ENCODE peak calls at places on chromosomes 6 and 20, in seven cellular contexts. X, W, V, Z, A, D and S are unnamed samples.

GRCh38 chr20:22523499-22524392 is 60.6 kb downstream of the FOXA2 start:
- DNase-seq in D (no peak), Z (no peak), V (no peak), W (no peak), A (no peak), X (no peak), S (no peak)

GRCh38 chr6:126631343-126631742 is 291.4 kb downstream of the CENPW start:
- DNase-seq in A (no peak), X (no peak), Z (no peak), W (no peak), V (no peak), D (no peak), S (no peak)

GRCh38 chr6:137223370-137224131 is 4.4 kb upstream of the IFNGR1 start:
- DNase-seq in V (no peak), D (peak), A (no peak), Z (no peak), X (no peak), W (no peak), S (no peak)

GRCh38 chr6:53009056-53009455 is 14.0 kb upstream of the GSTA4 start:
- DNase-seq in Z (no peak), W (no peak), X (no peak), A (no peak), D (no peak), V (no peak), S (no peak)

GRCh38 chr20:22536956-22537756 is 47.2 kb downstream of the FOXA2 start:
- DNase-seq in Z (no peak), A (no peak), D (no peak), V (no peak), W (no peak), X (no peak), S (no peak)

GRCh38 chr6:16761469-16762264 is 407 bp upstream of the ATXN1 start:
- DNase-seq in D (peak), X (peak), A (peak), V (peak), W (no peak), Z (peak), S (peak)

GRCh38 chr20:58760881-58761280 is 68.3 kb downstream of the NPEPL1 start:
- DNase-seq in A (no peak), W (no peak), X (no peak), V (no peak), Z (no peak), D (no peak), S (peak)

GRCh38 chr6:161091972-161092701 is 100.6 kb downstream of the MAP3K4 start:
- DNase-seq in A (no peak), D (no peak), V (no peak), X (no peak), Z (no peak), W (no peak), S (no peak)

GRCh38 chr6:18053071-18053475 is 65.6 kb upstream of the KIF13A start:
- DNase-seq in D (no peak), W (no peak), A (no peak), X (no peak), V (no peak), Z (no peak), S (no peak)

GRCh38 chr6:166957087-166957804 is 896 bp upstream of the RNASET2 start:
- DNase-seq in V (peak), A (peak), Z (peak), X (peak), W (no peak), D (peak), S (no peak)

GRCh38 chr6:38290133-38290801 is 349.5 kb downstream of the BTBD9 start:
- DNase-seq in Z (no peak), D (no peak), V (no peak), A (no peak), W (no peak), X (no peak), S (no peak)

GRCh38 chr20:7294816-7295360 is 527.4 kb downstream of the BMP2 start:
- DNase-seq in A (no peak), X (no peak), Z (no peak), D (no peak), V (no peak), W (no peak), S (no peak)

GRCh38 chr6:1916334-1916985 is 306.7 kb downstream of the FOXC1 start:
- DNase-seq in V (no peak), W (no peak), A (no peak), D (no peak), X (no peak), Z (no peak), S (no peak)

GRCh38 chr20:41887500-41887899 is 269.3 kb upstream of the CHD6 start:
- DNase-seq in W (no peak), A (no peak), V (no peak), X (no peak), Z (no peak), D (no peak), S (no peak)

GRCh38 chr6:82954937-82955577 is 110.6 kb downstream of the UBE3D start:
- DNase-seq in A (no peak), X (no peak), D (no peak), W (no peak), V (no peak), Z (no peak), S (no peak)

GRCh38 chr6:158467923-158468322 is 92.0 kb upstream of the TMEM181 start:
- DNase-seq in V (no peak), Z (no peak), W (peak), D (no peak), A (no peak), X (no peak), S (no peak)

GRCh38 chr6:157597461-157598312 is 216.7 kb downstream of the ZDHHC14 start:
- DNase-seq in V (peak), A (peak), D (peak), W (no peak), X (peak), Z (peak), S (no peak)

GRCh38 chr20:14919473-14920157 is 582.2 kb upstream of the FLRT3 start:
- DNase-seq in Z (no peak), X (no peak), A (no peak), D (no peak), W (no peak), V (no peak), S (no peak)

GRCh38 chr6:14211596-14211961 is 94.0 kb downstream of the CD83 start:
- DNase-seq in D (peak), V (peak), Z (peak), W (peak), A (peak), X (peak), S (peak)

GRCh38 chr20:57395111-57395959 is 4.1 kb downstream of the RBM38 start:
- DNase-seq in V (no peak), Z (peak), D (peak), W (no peak), A (no peak), X (peak), S (no peak)

GRCh38 chr20:47275548-47275947 is 81.0 kb downstream of the ZMYND8 start:
- DNase-seq in X (no peak), D (no peak), W (no peak), A (no peak), V (no peak), Z (no peak), S (peak)

GRCh38 chr20:58691405-58691772 is 1.2 kb upstream of the NPEPL1 start:
- DNase-seq in X (no peak), W (no peak), A (no peak), D (no peak), V (no peak), Z (peak), S (no peak)

GRCh38 chr20:22320245-22320915 is 264.0 kb downstream of the FOXA2 start:
- DNase-seq in V (no peak), Z (no peak), X (no peak), A (no peak), D (no peak), W (no peak), S (no peak)

GRCh38 chr6:10883312-10884244 is 1.7 kb upstream of the GCM2 start:
- DNase-seq in D (no peak), Z (no peak), A (no peak), W (no peak), V (no peak), X (no peak), S (no peak)

GRCh38 chr6:100001915-100002388 is 7.9 kb upstream of the MCHR2 start:
- DNase-seq in D (no peak), A (peak), W (peak), Z (peak), X (peak), V (peak), S (no peak)

GRCh38 chr6:108809211-108809610 is 39.0 kb upstream of the ARMC2 start:
- DNase-seq in D (no peak), A (no peak), Z (no peak), W (no peak), V (no peak), X (no peak), S (no peak)

GRCh38 chr20:63703471-63703975 is 4.3 kb downstream of the ARFRP1 start:
- DNase-seq in D (peak), W (no peak), V (no peak), Z (no peak), X (peak), A (no peak), S (peak)

GRCh38 chr6:102841055-102841454 is 1447.5 kb downstream of the GRIK2 start:
- DNase-seq in X (no peak), D (no peak), A (no peak), W (no peak), V (no peak), Z (no peak), S (no peak)

GRCh38 chr20:52624270-52624669 is 347.9 kb upstream of the TSHZ2 start:
- DNase-seq in X (no peak), Z (no peak), D (no peak), W (peak), V (no peak), A (no peak), S (no peak)

GRCh38 chr6:31940256-31940664 is 5.6 kb upstream of the CFB start:
- DNase-seq in V (no peak), Z (no peak), X (no peak), W (no peak), D (peak), A (no peak), S (no peak)

GRCh38 chr6:28543671-28544131 is 18.0 kb downstream of the GPX5 start:
- DNase-seq in W (no peak), A (peak), X (no peak), Z (no peak), D (no peak), V (peak), S (no peak)

GRCh38 chr6:54697423-54697822 is 149.1 kb upstream of the FAM83B start:
- DNase-seq in W (no peak), V (no peak), X (no peak), D (no peak), Z (no peak), A (no peak), S (no peak)

GRCh38 chr6:110688661-110689268 is 126.5 kb downstream of the CDK19 start:
- DNase-seq in Z (no peak), X (no peak), D (no peak), V (no peak), A (no peak), W (no peak), S (no peak)

GRCh38 chr6:168073937-168074730 is 4.9 kb downstream of the FRMD1 start:
- DNase-seq in Z (no peak), A (no peak), W (no peak), D (no peak), X (no peak), V (no peak), S (no peak)

GRCh38 chr20:50358166-50358565 is 152.0 kb upstream of the PTPN1 start:
- DNase-seq in W (no peak), V (no peak), D (no peak), X (no peak), A (no peak), Z (no peak), S (no peak)

GRCh38 chr6:21005816-21006553 is 471.7 kb downstream of the CDKAL1 start:
- DNase-seq in A (no peak), Z (no peak), W (no peak), X (no peak), V (no peak), D (no peak), S (no peak)

GRCh38 chr20:32478576-32478975 is 106.6 kb downstream of the NOL4L start:
- DNase-seq in A (no peak), Z (peak), X (no peak), W (no peak), V (no peak), D (no peak), S (no peak)

GRCh38 chr6:29828471-29828797 is 809 bp downstream of the HLA-G start:
- DNase-seq in W (no peak), V (peak), X (no peak), Z (no peak), D (no peak), A (no peak), S (no peak)

GRCh38 chr6:70124882-70125535 is 177.9 kb downstream of the COL9A1 start:
- DNase-seq in A (no peak), W (no peak), X (no peak), V (no peak), Z (no peak), D (no peak), S (no peak)